ENCODE peak calls at places on chromosomes 3 and 15, in seven cellular contexts. N is GM12891; Y is ELR; S is HEK293T; V is foreskin keratinocyte; B is AG04450; M is CD8-positive, alpha-beta memory T cell. T is an unnamed sample.

GRCh38 chr3:187994221-187995085 is 159.5 kb upstream of the LPP start:
- DNase-seq in N (no peak), S (no peak), V (peak; percentile 45), M (peak; percentile 67), Y (peak; percentile 81), B (peak; percentile 4), T (peak; percentile 29)

GRCh38 chr15:39908186-39908585 is 11.9 kb downstream of the GPR176 start:
- DNase-seq in V (peak; percentile 88), B (peak; percentile 80), S (no peak), M (no peak), Y (peak; percentile 90), N (no peak), T (peak; percentile 82)

GRCh38 chr3:150409527-150410310 is 1.6 kb downstream of the TSC22D2 start:
- DNase-seq in M (peak; percentile 64), B (no peak), V (peak; percentile 41), S (peak; percentile 38), Y (peak; percentile 74), N (peak; percentile 34), T (peak; percentile 70)

GRCh38 chr3:46892285-46893145 is 15.0 kb downstream of the PTH1R start:
- DNase-seq in N (no peak), M (no peak), V (peak; percentile 10), S (no peak), Y (peak; percentile 79), B (peak; percentile 8), T (peak; percentile 54)

GRCh38 chr15:83205725-83206324 is 1.8 kb downstream of the HDGFL3 start:
- DNase-seq in S (no peak), Y (peak; percentile 27), B (no peak), N (no peak), M (no peak), V (no peak), T (peak; percentile 46)

GRCh38 chr3:165133188-165133899 is 55.0 kb upstream of the SI start:
- DNase-seq in S (no peak), M (no peak), N (no peak), Y (no peak), V (no peak), B (no peak), T (no peak)

GRCh38 chr3:119346076-119346496 is 51.9 kb downstream of the ARHGAP31 start:
- DNase-seq in M (no peak), N (no peak), S (no peak), V (no peak), Y (no peak), B (no peak), T (no peak)

GRCh38 chr15:57216288-57216687 is 160.0 kb upstream of the CGNL1 start:
- DNase-seq in V (peak; percentile 56), S (no peak), N (no peak), M (no peak), Y (peak; percentile 88), B (peak; percentile 68), T (peak; percentile 82)

GRCh38 chr15:47885921-47886320 is 168.6 kb downstream of the SEMA6D start:
- DNase-seq in V (peak; percentile 87), B (no peak), S (no peak), M (no peak), Y (peak; percentile 62), N (no peak), T (peak; percentile 82)

GRCh38 chr3:180926526-180926925 is 14.1 kb downstream of the FXR1 start:
- DNase-seq in Y (no peak), N (no peak), M (no peak), V (no peak), S (no peak), B (no peak), T (no peak)

GRCh38 chr3:27165348-27165747 is 203.8 kb downstream of the NEK10 start:
- DNase-seq in M (no peak), B (peak; percentile 11), V (no peak), N (no peak), S (no peak), Y (peak; percentile 8), T (no peak)

GRCh38 chr3:150407818-150408231 is 273 bp upstream of the TSC22D2 start:
- DNase-seq in M (no peak), V (no peak), B (no peak), S (no peak), N (no peak), Y (peak; percentile 77), T (peak; percentile 64)

GRCh38 chr15:101609742-101610627 is 42.2 kb downstream of the TM2D3 start:
- DNase-seq in N (no peak), B (no peak), V (no peak), M (no peak), S (peak; percentile 11), Y (no peak), T (no peak)

T was measured in PC-3.